ENCODE peak calls at places on chromosome 7, in seven cellular contexts. Z, U, E, N, C, L and V are unnamed samples. For H3K4me1, the result is how much of the 10 kb centered on the place peaks cover.

GRCh38 chr7:30473393-30473775 is 5.2 kb downstream of the NOD1 start:
- DNase-seq in Z (peak), U (no peak), E (no peak), N (no peak), C (no peak), L (peak), V (no peak)

GRCh38 chr7:137691566-137691965 is 155.2 kb downstream of the DGKI start:
- DNase-seq in Z (no peak), U (no peak), E (no peak), N (no peak), C (no peak), L (no peak), V (no peak)

GRCh38 chr7:149869867-149870266 is 3.9 kb upstream of the ATP6V0E2 start:
- DNase-seq in Z (no peak), U (no peak), E (peak), N (no peak), C (no peak), L (no peak), V (no peak)

GRCh38 chr7:26151953-26152781 is at the start of gene NFE2L3:
- DNase-seq in Z (peak), U (peak), E (peak), N (peak), C (peak), L (peak), V (peak)

GRCh38 chr7:157006205-157006747 is 4.2 kb downstream of the MNX1 start:
- DNase-seq in Z (peak), U (no peak), E (peak), N (no peak), C (no peak), L (peak), V (no peak)

GRCh38 chr7:34672430-34672829 is 14.4 kb downstream of the NPSR1 start:
- DNase-seq in Z (no peak), U (peak), E (no peak), N (peak), C (no peak), L (no peak), V (no peak)

GRCh38 chr7:37916673-37917660 is at the start of gene SFRP4:
- DNase-seq in Z (peak), U (peak), E (peak), N (peak), C (peak), L (peak), V (peak)

GRCh38 chr7:81162771-81163525 is 244.1 kb upstream of the SEMA3C start:
- DNase-seq in Z (no peak), U (peak), E (no peak), N (peak), C (no peak), L (no peak), V (no peak)

GRCh38 chr7:112411186-112411795 is 39.0 kb upstream of the IFRD1 start:
- DNase-seq in Z (peak), U (peak), E (no peak), N (peak), C (peak), L (no peak), V (no peak)

GRCh38 chr7:32893722-32894121 is 2.2 kb upstream of the KBTBD2 start:
- DNase-seq in Z (no peak), U (no peak), E (no peak), N (no peak), C (no peak), L (no peak), V (no peak)

GRCh38 chr7:154965014-154965413 is 37.9 kb downstream of the PAXIP1 start:
- DNase-seq in Z (no peak), U (no peak), E (no peak), N (peak), C (no peak), L (no peak), V (no peak)

GRCh38 chr7:35908305-35909223 is 107.7 kb downstream of the SEPTIN7 start:
- DNase-seq in Z (no peak), U (no peak), E (no peak), N (no peak), C (no peak), L (no peak), V (no peak)

GRCh38 chr7:41316410-41316809 is 386.5 kb downstream of the INHBA start:
- DNase-seq in Z (no peak), U (peak), E (no peak), N (peak), C (peak), L (no peak), V (no peak)

GRCh38 chr7:30970074-30970473 is 6.3 kb downstream of the GHRHR start:
- DNase-seq in Z (no peak), U (no peak), E (no peak), N (no peak), C (no peak), L (no peak), V (no peak)

GRCh38 chr7:151631149-151631967 is 111.7 kb upstream of the RHEB start:
- DNase-seq in Z (peak), U (no peak), E (peak), N (peak), C (peak), L (no peak), V (peak)

GRCh38 chr7:146115665-146116451 is 743 bp upstream of the CNTNAP2 start:
- DNase-seq in Z (peak), U (no peak), E (peak), N (peak), C (peak), L (peak), V (peak)

GRCh38 chr7:3722396-3722846 is 421.4 kb downstream of the SDK1 start:
- DNase-seq in Z (peak), U (peak), E (peak), N (peak), C (peak), L (peak), V (peak)

GRCh38 chr7:158542651-158543400 is 44.8 kb downstream of the PTPRN2 start:
- DNase-seq in Z (no peak), U (no peak), E (no peak), N (no peak), C (no peak), L (no peak), V (no peak)

GRCh38 chr7:55308186-55308929 is 56.8 kb upstream of the LANCL2 start:
- DNase-seq in Z (peak), U (peak), E (no peak), N (peak), C (peak), L (no peak), V (no peak)

GRCh38 chr7:126557271-126557670 is 695.5 kb downstream of the GRM8 start:
- DNase-seq in Z (no peak), U (no peak), E (no peak), N (no peak), C (no peak), L (no peak), V (no peak)

GRCh38 chr7:30238721-30239441 is 45.5 kb upstream of the ZNRF2 start:
- DNase-seq in Z (no peak), U (no peak), E (no peak), N (peak), C (no peak), L (no peak), V (no peak)

GRCh38 chr7:96327429-96327828 is 5.5 kb upstream of the SLC25A13 start:
- DNase-seq in Z (no peak), U (no peak), E (no peak), N (no peak), C (no peak), L (no peak), V (no peak)

GRCh38 chr7:30596043-30596641 is 1.5 kb downstream of the GARS1 start:
- DNase-seq in Z (peak), U (peak), E (no peak), N (peak), C (peak), L (no peak), V (no peak)

GRCh38 chr7:125299366-125299765 is 369.7 kb upstream of the POT1 start:
- DNase-seq in Z (no peak), U (no peak), E (no peak), N (no peak), C (no peak), L (no peak), V (no peak)

GRCh38 chr7:77662869-77663268 is 33.4 kb upstream of the RSBN1L start:
- DNase-seq in Z (no peak), U (no peak), E (no peak), N (no peak), C (no peak), L (no peak), V (no peak)

GRCh38 chr7:17022915-17023314 is 141.1 kb upstream of the AGR3 start:
- DNase-seq in Z (no peak), U (no peak), E (no peak), N (no peak), C (no peak), L (no peak), V (no peak)

GRCh38 chr7:139576179-139576973 is 52.9 kb downstream of the CLEC2L start:
- DNase-seq in Z (no peak), U (no peak), E (peak), N (no peak), C (no peak), L (peak), V (no peak)

GRCh38 chr7:159098795-159099194 is 45.9 kb downstream of the VIPR2 start:
- DNase-seq in Z (no peak), U (no peak), E (peak), N (no peak), C (no peak), L (peak), V (no peak)

GRCh38 chr7:108403597-108404217 is 52.5 kb downstream of the NRCAM start:
- DNase-seq in Z (no peak), U (no peak), E (no peak), N (no peak), C (peak), L (no peak), V (no peak)

GRCh38 chr7:44512736-44513135 is 22.3 kb upstream of the NUDCD3 start:
- DNase-seq in Z (no peak), U (no peak), E (no peak), N (no peak), C (no peak), L (no peak), V (no peak)

GRCh38 chr7:121304259-121304658 is 24.5 kb upstream of the WNT16 start:
- DNase-seq in Z (no peak), U (peak), E (no peak), N (no peak), C (no peak), L (no peak), V (no peak)

GRCh38 chr7:123718773-123719480 is 29.9 kb downstream of the WASL start:
- DNase-seq in Z (no peak), U (no peak), E (no peak), N (no peak), C (no peak), L (no peak), V (no peak)

GRCh38 chr7:123717689-123718088 is 31.1 kb downstream of the WASL start:
- DNase-seq in Z (no peak), U (no peak), E (no peak), N (no peak), C (no peak), L (no peak), V (no peak)

GRCh38 chr7:123716877-123717276 is 31.9 kb downstream of the WASL start:
- DNase-seq in Z (no peak), U (no peak), E (no peak), N (no peak), C (no peak), L (no peak), V (no peak)

GRCh38 chr7:123715793-123716192 is 33.0 kb downstream of the WASL start:
- DNase-seq in Z (no peak), U (no peak), E (no peak), N (no peak), C (no peak), L (no peak), V (no peak)

DNA sequence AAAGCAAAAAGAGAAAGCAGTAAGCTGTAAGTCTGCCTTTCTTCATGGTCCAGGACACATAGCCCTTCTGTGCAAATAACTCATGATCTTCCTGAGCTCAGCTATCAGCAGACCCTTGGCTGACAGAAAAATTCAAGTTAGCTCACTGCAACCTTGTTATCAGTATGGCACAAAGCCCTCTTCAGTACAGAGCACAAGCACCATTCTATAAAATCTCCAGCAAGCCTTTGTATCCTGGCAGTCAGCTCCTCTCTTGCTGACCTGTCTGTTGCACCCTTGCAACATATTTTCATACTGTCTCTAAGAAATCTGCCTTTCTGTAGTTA is 29.4 kb downstream of the WASL start:
- DNase-seq in Z (no peak), U (no peak), E (no peak), N (no peak), C (no peak), L (no peak), V (no peak)
- H3K4me1 ChIP-seq in Z (under half), U (under half), E (under half), N (under half), C (under half), L (under half), V (under half)

GRCh38 chr7:93176961-93177580 is 28.9 kb upstream of the SAMD9L start:
- DNase-seq in Z (no peak), U (no peak), E (no peak), N (no peak), C (no peak), L (no peak), V (no peak)
- H3K4ac ChIP-seq in Z (no peak), U (no peak), E (no peak), N (no peak), C (no peak), L (no peak), V (no peak)

GRCh38 chr7:835021-835420 is 2.7 kb downstream of the SUN1 start:
- DNase-seq in Z (no peak), U (no peak), E (no peak), N (no peak), C (no peak), L (no peak), V (no peak)
- H3K27ac ChIP-seq in Z (no peak), U (no peak), E (no peak), N (no peak), C (no peak), L (no peak), V (no peak)

DNA sequence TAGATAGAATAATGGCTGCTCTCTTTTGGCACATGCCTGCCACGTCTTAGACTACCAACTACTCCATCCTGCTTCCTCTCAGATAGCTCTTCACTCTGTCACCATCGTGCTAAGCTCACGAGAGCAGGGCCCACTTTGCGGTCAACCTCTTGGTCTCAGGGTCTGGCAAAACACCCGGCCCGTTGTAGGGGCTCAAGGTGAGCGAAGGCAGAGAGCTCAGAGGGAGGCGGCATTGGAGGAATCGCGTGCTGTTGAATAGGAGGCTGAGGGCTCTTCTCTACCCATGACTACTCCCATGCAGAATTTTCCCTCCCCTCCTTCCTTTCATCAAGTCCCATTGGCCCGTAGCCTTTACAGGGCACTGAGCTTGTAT is 100.9 kb upstream of the DDC start:
- DNase-seq in Z (no peak), U (no peak), E (no peak), N (no peak), C (no peak), L (no peak), V (no peak)
- H3K4me1 ChIP-seq in Z (under half), U (under half), E (under half), N (under half), C (under half), L (under half), V (under half)

DNA sequence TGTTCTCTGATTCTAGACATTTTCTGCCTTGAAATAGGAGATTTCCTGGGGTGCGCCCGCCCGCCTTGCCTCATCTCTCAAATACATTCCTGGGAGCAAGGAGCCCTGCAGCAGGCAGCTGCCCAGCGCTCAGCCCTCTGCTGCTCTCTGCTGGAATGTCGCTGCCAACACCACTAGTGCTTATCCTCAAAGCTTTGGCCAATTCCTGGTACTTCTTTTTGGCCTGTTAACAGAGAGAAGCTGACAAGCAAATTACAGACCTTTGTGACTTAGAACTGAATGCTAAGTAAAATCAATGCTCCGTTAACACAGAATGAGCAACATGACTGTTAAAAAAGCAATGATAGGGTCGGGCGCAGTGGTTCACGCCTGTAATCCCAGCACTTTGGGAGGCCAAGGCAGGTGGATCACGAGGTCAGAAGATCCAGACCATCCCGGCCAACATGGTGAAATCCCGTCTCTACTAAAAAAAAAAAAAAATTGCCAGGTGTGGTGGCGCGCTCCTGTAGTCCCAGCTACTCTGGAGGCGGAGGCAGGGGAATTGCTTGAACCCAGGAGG is 41.9 kb upstream of the SYPL1 start:
- DNase-seq in Z (peak), U (peak), E (peak), N (peak), C (peak), L (peak), V (peak)
- H3K4ac ChIP-seq in Z (no peak), U (no peak), E (no peak), N (no peak), C (no peak), L (no peak), V (no peak)

GRCh38 chr7:19111474-19112143 is 5.8 kb downstream of the TWIST1 start:
- DNase-seq in Z (peak), U (no peak), E (no peak), N (no peak), C (no peak), L (no peak), V (peak)
- H3K27ac ChIP-seq in Z (no peak), U (no peak), E (no peak), N (no peak), C (no peak), L (no peak), V (no peak)